ENCODE peak calls at places on chromosomes 4 and X, in four cellular contexts. S is iris pigment epithelial cell, I is activated T-cell treated with anti-CD3 and anti-CD28 coated beads for 48 hours, V is NCI-H2081. M is an unnamed sample.

GRCh38 chr4:1873776-1874175 is 2.6 kb downstream of the NSD2 start:
- DNase-seq in S (no peak), I (no peak), V (no peak), M (peak; percentile 11)

GRCh38 chr4:182175788-182176519 is 67.2 kb upstream of the TENM3 start:
- DNase-seq in S (no peak), I (no peak), V (peak; percentile 20), M (no peak)

GRCh38 chr4:168437192-168437938 is 42.9 kb downstream of the DDX60L start:
- DNase-seq in S (no peak), I (no peak), V (no peak), M (no peak)

GRCh38 chrX:12970691-12971202 is 4.2 kb upstream of the TMSB4X start:
- DNase-seq in S (peak; percentile 76), I (no peak), V (peak; percentile 21), M (no peak)

GRCh38 chr4:117971406-117971805 is 62.9 kb upstream of the NDST3 start:
- DNase-seq in S (no peak), I (no peak), V (no peak), M (no peak)

GRCh38 chr4:73329300-73329699 is 70.7 kb upstream of the ANKRD17 start:
- DNase-seq in S (no peak), I (no peak), V (no peak), M (no peak)

GRCh38 chr4:104677122-104677521 is 182.4 kb upstream of the CXXC4 start:
- DNase-seq in S (no peak), I (no peak), V (peak; percentile 89), M (peak; percentile 60)

GRCh38 chr4:6277139-6277802 is 7.6 kb downstream of the WFS1 start:
- DNase-seq in S (no peak), I (no peak), V (no peak), M (peak; percentile 66)

M was measured in kidney.